ENCODE peak calls at places on chromosomes 12 and 14, in nine cellular contexts. S is transverse colon, E is spleen, R is sigmoid colon, Q is prostate gland, P is HepG2, H is stomach, L is endothelial cell of umbilical vein, B is HCT116. J is an unnamed sample.

GRCh38 chr14:81363746-81364400 is 36.3 kb downstream of the STON2 start:
- DNase-seq in Q (no peak), S (no peak), L (no peak), H (no peak), R (no peak), B (no peak), E (no peak), P (no peak), J (no peak)

GRCh38 chr14:62301076-62301475 is 538.9 kb downstream of the SNAPC1 start:
- DNase-seq in S (no peak), B (no peak), H (no peak), Q (no peak), P (no peak), R (no peak), E (no peak), L (no peak), J (no peak)

GRCh38 chr12:52865090-52865944 is 16.5 kb upstream of the KRT78 start:
- DNase-seq in Q (peak), H (peak), S (peak), E (no peak), L (peak), B (peak), R (no peak), P (peak), J (peak)

GRCh38 chr12:56840922-56841321 is 77.8 kb downstream of the HSD17B6 start:
- DNase-seq in B (no peak), E (no peak), Q (no peak), R (no peak), H (no peak), L (no peak), P (no peak), S (peak), J (no peak)

GRCh38 chr12:64142382-64142781 is 79.7 kb downstream of the KICS2 start:
- DNase-seq in E (no peak), B (no peak), H (no peak), L (no peak), S (no peak), P (no peak), Q (no peak), R (no peak), J (no peak)

GRCh38 chr14:30482270-30482669 is 76.7 kb upstream of the G2E3 start:
- DNase-seq in S (no peak), L (no peak), H (no peak), E (no peak), P (no peak), Q (no peak), B (no peak), R (no peak), J (no peak)

GRCh38 chr14:61466249-61466904 is 145.0 kb downstream of the PRKCH start:
- DNase-seq in R (peak), E (no peak), H (no peak), P (peak), B (no peak), S (peak), Q (no peak), L (peak), J (peak)

GRCh38 chr12:105933671-105934665 is 204.8 kb downstream of the NUAK1 start:
- DNase-seq in B (no peak), E (no peak), P (no peak), Q (peak), L (peak), R (peak), H (no peak), S (peak), J (no peak)

GRCh38 chr12:124784871-124785572 is 78.6 kb downstream of the SCARB1 start:
- DNase-seq in L (no peak), E (no peak), H (no peak), R (no peak), B (no peak), P (no peak), S (no peak), Q (no peak), J (peak)
- H3K27ac ChIP-seq in L (no peak), E (no peak), H (no peak), R (no peak), B (no peak), P (no peak), S (no peak), Q (no peak), J (no peak)

GRCh38 chr12:45278447-45278846 is 62.6 kb downstream of the ANO6 start:
- DNase-seq in E (no peak), L (no peak), P (no peak), R (no peak), Q (no peak), S (no peak), H (no peak), B (no peak), J (no peak)

GRCh38 chr12:45279916-45280547 is 64.1 kb downstream of the ANO6 start:
- DNase-seq in L (no peak), P (peak), H (no peak), S (no peak), B (no peak), E (no peak), R (no peak), Q (no peak), J (no peak)

GRCh38 chr12:45281994-45282393 is 66.1 kb downstream of the ANO6 start:
- DNase-seq in S (no peak), R (no peak), Q (no peak), E (no peak), H (no peak), B (no peak), L (no peak), P (no peak), J (no peak)

GRCh38 chr12:45273717-45274271 is 57.9 kb downstream of the ANO6 start:
- DNase-seq in L (peak), Q (no peak), S (no peak), H (no peak), E (no peak), P (peak), B (peak), R (no peak), J (peak)

GRCh38 chr12:45276154-45276553 is 60.3 kb downstream of the ANO6 start:
- DNase-seq in Q (no peak), B (no peak), L (no peak), R (no peak), E (no peak), S (no peak), H (no peak), P (no peak), J (no peak)
- TF ChIP-seq POLR2AphosphoS5 in Q (no peak), B (no peak), L (no peak), R (no peak), E (no peak), S (no peak), H (no peak), P (no peak), J (no peak)

GRCh38 chr14:71324767-71325272 is 417.6 kb downstream of the PCNX1 start:
- DNase-seq in B (no peak), E (no peak), R (no peak), H (no peak), S (peak), Q (no peak), P (no peak), L (no peak), J (no peak)
- TF ChIP-seq POLR2A in B (no peak), E (no peak), R (no peak), H (no peak), S (no peak), Q (no peak), P (no peak), L (no peak), J (no peak)

GRCh38 chr14:90639641-90640040 is 176.6 kb downstream of the TTC7B start:
- DNase-seq in S (no peak), P (no peak), L (no peak), B (no peak), E (no peak), H (no peak), R (no peak), Q (no peak), J (no peak)
- H3K27ac ChIP-seq in S (peak), P (no peak), L (no peak), B (no peak), E (no peak), H (no peak), R (peak), Q (no peak), J (no peak)

GRCh38 chr14:58969951-58970751 is 218.3 kb upstream of the DAAM1 start:
- DNase-seq in L (no peak), B (no peak), R (no peak), E (no peak), H (no peak), P (no peak), Q (no peak), S (no peak), J (no peak)
- TF ChIP-seq POLR2AphosphoS5 in L (no peak), B (no peak), R (no peak), E (no peak), H (no peak), P (no peak), Q (no peak), S (no peak), J (no peak)

J was measured in upper lobe of left lung.